ENCODE peak calls at places on chromosomes 1 and 21, in six cellular contexts. One of them, this sample, is unnamed.
A peak's percentile ranks its signal among the peaks of the same experiment; 100 is the strongest.

GRCh38 chr1:204685236-204686006 is at the start of gene LRRN2:
- DNase-seq in GM23338: peak; percentile 47
- DNase-seq in fibroblast of lung: peak; percentile 30
- DNase-seq in HCT116: no peak
- DNase-seq in neural progenitor cell: peak; percentile 66
- DNase-seq in MM.1S: no peak
- DNase-seq in this sample: no peak

GRCh38 chr1:56411484-56412180 is 167.7 kb downstream of the PLPP3 start:
- DNase-seq in GM23338: no peak
- DNase-seq in fibroblast of lung: peak; percentile 71
- DNase-seq in HCT116: no peak
- DNase-seq in neural progenitor cell: no peak
- DNase-seq in MM.1S: no peak
- DNase-seq in this sample: no peak

GRCh38 chr1:7278827-7279752 is 492.0 kb upstream of the VAMP3 start:
- DNase-seq in GM23338: no peak
- DNase-seq in fibroblast of lung: no peak
- DNase-seq in HCT116: no peak
- DNase-seq in neural progenitor cell: no peak
- DNase-seq in MM.1S: no peak
- DNase-seq in this sample: no peak

GRCh38 chr1:109256085-109256484 is 6.7 kb downstream of the CELSR2 start:
- DNase-seq in GM23338: no peak
- DNase-seq in fibroblast of lung: no peak
- DNase-seq in HCT116: no peak
- DNase-seq in neural progenitor cell: no peak
- DNase-seq in MM.1S: no peak
- DNase-seq in this sample: no peak

GRCh38 chr1:4375812-4376211 is 278.6 kb upstream of the AJAP1 start:
- DNase-seq in GM23338: no peak
- DNase-seq in fibroblast of lung: peak; percentile 73
- DNase-seq in HCT116: no peak
- DNase-seq in neural progenitor cell: no peak
- DNase-seq in MM.1S: no peak
- DNase-seq in this sample: no peak

GRCh38 chr1:43253173-43253572 is 16.6 kb upstream of the TMEM125 start:
- DNase-seq in GM23338: no peak
- DNase-seq in fibroblast of lung: no peak
- DNase-seq in HCT116: no peak
- DNase-seq in neural progenitor cell: no peak
- DNase-seq in MM.1S: no peak
- DNase-seq in this sample: no peak

GRCh38 chr1:221687731-221688487 is 54.0 kb downstream of the DUSP10 start:
- DNase-seq in GM23338: no peak
- DNase-seq in fibroblast of lung: peak; percentile 18
- DNase-seq in HCT116: no peak
- DNase-seq in neural progenitor cell: no peak
- DNase-seq in MM.1S: no peak
- DNase-seq in this sample: no peak

GRCh38 chr1:56517404-56518130 is 61.8 kb downstream of the PLPP3 start:
- DNase-seq in GM23338: no peak
- DNase-seq in fibroblast of lung: no peak
- DNase-seq in HCT116: no peak
- DNase-seq in neural progenitor cell: no peak
- DNase-seq in MM.1S: no peak
- DNase-seq in this sample: no peak

GRCh38 chr1:113320272-113320671 is 70.0 kb upstream of the MAGI3 start:
- DNase-seq in GM23338: no peak
- DNase-seq in fibroblast of lung: no peak
- DNase-seq in HCT116: no peak
- DNase-seq in neural progenitor cell: no peak
- DNase-seq in MM.1S: no peak
- DNase-seq in this sample: no peak

GRCh38 chr1:206883160-206883559 is 14.1 kb upstream of the IL24 start:
- DNase-seq in GM23338: no peak
- DNase-seq in fibroblast of lung: no peak
- DNase-seq in HCT116: no peak
- DNase-seq in neural progenitor cell: no peak
- DNase-seq in MM.1S: no peak
- DNase-seq in this sample: no peak

GRCh38 chr1:4573521-4573920 is 80.9 kb upstream of the AJAP1 start:
- DNase-seq in GM23338: no peak
- DNase-seq in fibroblast of lung: no peak
- DNase-seq in HCT116: no peak
- DNase-seq in neural progenitor cell: no peak
- DNase-seq in MM.1S: no peak
- DNase-seq in this sample: no peak

GRCh38 chr1:220881918-220882891 is 3.0 kb downstream of the HLX start:
- DNase-seq in GM23338: peak; percentile 92
- DNase-seq in fibroblast of lung: no peak
- DNase-seq in HCT116: no peak
- DNase-seq in neural progenitor cell: peak; percentile 80
- DNase-seq in MM.1S: no peak
- DNase-seq in this sample: no peak

GRCh38 chr1:233904979-233905415 is 521 bp downstream of the SLC35F3 start:
- DNase-seq in GM23338: no peak
- DNase-seq in fibroblast of lung: peak; percentile 63
- DNase-seq in HCT116: no peak
- DNase-seq in neural progenitor cell: no peak
- DNase-seq in MM.1S: no peak
- DNase-seq in this sample: no peak

GRCh38 chr21:36104306-36105300 is 30.3 kb upstream of the CBR3 start:
- DNase-seq in GM23338: peak; percentile 95
- DNase-seq in fibroblast of lung: peak; percentile 47
- DNase-seq in HCT116: peak; percentile 24
- DNase-seq in neural progenitor cell: peak; percentile 80
- DNase-seq in MM.1S: no peak
- DNase-seq in this sample: no peak

GRCh38 chr1:6472391-6472790 is 6.4 kb upstream of the TNFRSF25 start:
- DNase-seq in GM23338: no peak
- DNase-seq in fibroblast of lung: no peak
- DNase-seq in HCT116: no peak
- DNase-seq in neural progenitor cell: no peak
- DNase-seq in MM.1S: no peak
- DNase-seq in this sample: no peak

GRCh38 chr1:246219508-246220030 is 287.5 kb downstream of the SMYD3 start:
- DNase-seq in GM23338: peak; percentile 28
- DNase-seq in fibroblast of lung: peak; percentile 58
- DNase-seq in HCT116: no peak
- DNase-seq in neural progenitor cell: peak; percentile 72
- DNase-seq in MM.1S: peak; percentile 33
- DNase-seq in this sample: no peak

GRCh38 chr1:182754915-182755314 is 34.7 kb upstream of the NPL start:
- DNase-seq in GM23338: no peak
- DNase-seq in fibroblast of lung: no peak
- DNase-seq in HCT116: no peak
- DNase-seq in neural progenitor cell: no peak
- DNase-seq in MM.1S: no peak
- DNase-seq in this sample: no peak

GRCh38 chr1:235999259-235999925 is 65.5 kb downstream of the NID1 start:
- DNase-seq in GM23338: no peak
- DNase-seq in fibroblast of lung: peak; percentile 98
- DNase-seq in HCT116: peak; percentile 31
- DNase-seq in neural progenitor cell: no peak
- DNase-seq in MM.1S: no peak
- DNase-seq in this sample: no peak

GRCh38 chr1:160083968-160084770 is 2.8 kb downstream of the KCNJ9 start:
- DNase-seq in GM23338: peak; percentile 95
- DNase-seq in fibroblast of lung: peak; percentile 29
- DNase-seq in HCT116: peak; percentile 48
- DNase-seq in neural progenitor cell: peak; percentile 78
- DNase-seq in MM.1S: peak; percentile 92
- DNase-seq in this sample: no peak

GRCh38 chr1:222288056-222288455 is 259.8 kb downstream of the HHIPL2 start:
- DNase-seq in GM23338: no peak
- DNase-seq in fibroblast of lung: no peak
- DNase-seq in HCT116: peak; percentile 21
- DNase-seq in neural progenitor cell: no peak
- DNase-seq in MM.1S: no peak
- DNase-seq in this sample: no peak

GRCh38 chr1:37177230-37177864 is 143.0 kb upstream of the GRIK3 start:
- DNase-seq in GM23338: peak; percentile 82
- DNase-seq in fibroblast of lung: no peak
- DNase-seq in HCT116: peak; percentile 64
- DNase-seq in neural progenitor cell: peak; percentile 66
- DNase-seq in MM.1S: peak; percentile 33
- DNase-seq in this sample: peak; percentile 50

GRCh38 chr1:12135612-12136011 is 31.2 kb upstream of the TNFRSF1B start:
- DNase-seq in GM23338: no peak
- DNase-seq in fibroblast of lung: no peak
- DNase-seq in HCT116: no peak
- DNase-seq in neural progenitor cell: no peak
- DNase-seq in MM.1S: no peak
- DNase-seq in this sample: no peak

GRCh38 chr1:12129624-12130023 is 37.2 kb upstream of the TNFRSF1B start:
- DNase-seq in GM23338: no peak
- DNase-seq in fibroblast of lung: no peak
- DNase-seq in HCT116: no peak
- DNase-seq in neural progenitor cell: no peak
- DNase-seq in MM.1S: no peak
- DNase-seq in this sample: no peak

GRCh38 chr1:12130466-12131130 is 36.2 kb upstream of the TNFRSF1B start:
- DNase-seq in GM23338: no peak
- DNase-seq in fibroblast of lung: no peak
- DNase-seq in HCT116: no peak
- DNase-seq in neural progenitor cell: no peak
- DNase-seq in MM.1S: no peak
- DNase-seq in this sample: no peak

GRCh38 chr1:12134716-12135115 is 32.1 kb upstream of the TNFRSF1B start:
- DNase-seq in GM23338: no peak
- DNase-seq in fibroblast of lung: no peak
- DNase-seq in HCT116: no peak
- DNase-seq in neural progenitor cell: no peak
- DNase-seq in MM.1S: no peak
- DNase-seq in this sample: no peak

DNA sequence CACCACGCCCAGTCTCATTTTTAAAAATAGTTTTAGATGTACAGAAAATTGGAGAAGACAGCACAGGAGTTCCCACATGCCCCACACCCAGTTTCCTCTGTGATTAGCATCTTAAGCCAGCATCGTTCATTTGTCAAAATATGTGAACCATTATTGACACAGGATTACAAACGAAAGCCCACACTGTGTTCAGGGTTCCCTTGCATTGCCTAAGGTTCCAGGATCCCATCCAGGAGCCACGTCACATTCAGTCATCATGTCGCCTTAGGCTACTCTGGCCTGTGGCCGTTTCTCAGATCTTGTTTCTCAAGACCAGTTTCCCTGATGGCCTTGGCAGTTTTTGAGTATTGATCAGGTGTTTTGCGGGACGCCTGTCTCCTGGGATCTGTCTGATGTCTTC is 34.7 kb upstream of the TNFRSF1B start:
- DNase-seq in GM23338: no peak
- DNase-seq in fibroblast of lung: peak; percentile 25
- DNase-seq in HCT116: no peak
- DNase-seq in neural progenitor cell: no peak
- DNase-seq in MM.1S: no peak
- DNase-seq in this sample: no peak
- H3K4me1 ChIP-seq in GM23338: no peaks in the 10 kb centered on the region
- H3K4me1 ChIP-seq in fibroblast of lung: no peaks in the 10 kb centered on the region
- H3K4me1 ChIP-seq in HCT116: no peaks in the 10 kb centered on the region
- H3K4me1 ChIP-seq in neural progenitor cell: no peaks in the 10 kb centered on the region
- H3K4me1 ChIP-seq in MM.1S: no peaks in the 10 kb centered on the region
- H3K4me1 ChIP-seq in this sample: no peaks in the 10 kb centered on the region

GRCh38 chr1:67552336-67552759 is 122.1 kb upstream of the SERBP1 start:
- DNase-seq in GM23338: peak; percentile 33
- DNase-seq in fibroblast of lung: no peak
- DNase-seq in HCT116: no peak
- DNase-seq in neural progenitor cell: no peak
- DNase-seq in MM.1S: no peak
- DNase-seq in this sample: no peak
- TF ChIP-seq CTCF in GM23338: peak; percentile 9
- TF ChIP-seq CTCF in fibroblast of lung: no peak
- TF ChIP-seq CTCF in HCT116: peak; percentile 7
- TF ChIP-seq CTCF in neural progenitor cell: no peak
- TF ChIP-seq CTCF in MM.1S: no peak
- TF ChIP-seq CTCF in this sample: no peak

GRCh38 chr1:44616991-44617702 is 57.1 kb downstream of the TMEM53 start:
- DNase-seq in GM23338: peak; percentile 72
- DNase-seq in fibroblast of lung: peak; percentile 45
- DNase-seq in HCT116: no peak
- DNase-seq in neural progenitor cell: peak; percentile 56
- DNase-seq in MM.1S: no peak
- DNase-seq in this sample: no peak

GRCh38 chr1:44619261-44619900 is 54.9 kb downstream of the TMEM53 start:
- DNase-seq in GM23338: no peak
- DNase-seq in fibroblast of lung: peak; percentile 83
- DNase-seq in HCT116: no peak
- DNase-seq in neural progenitor cell: no peak
- DNase-seq in MM.1S: no peak
- DNase-seq in this sample: no peak

GRCh38 chr1:44616284-44616990 is 57.8 kb downstream of the TMEM53 start:
- DNase-seq in GM23338: no peak
- DNase-seq in fibroblast of lung: no peak
- DNase-seq in HCT116: no peak
- DNase-seq in neural progenitor cell: no peak
- DNase-seq in MM.1S: no peak
- DNase-seq in this sample: no peak

GRCh38 chr1:44620072-44620471 is 54.2 kb downstream of the TMEM53 start:
- DNase-seq in GM23338: no peak
- DNase-seq in fibroblast of lung: no peak
- DNase-seq in HCT116: no peak
- DNase-seq in neural progenitor cell: no peak
- DNase-seq in MM.1S: no peak
- DNase-seq in this sample: no peak

DNA sequence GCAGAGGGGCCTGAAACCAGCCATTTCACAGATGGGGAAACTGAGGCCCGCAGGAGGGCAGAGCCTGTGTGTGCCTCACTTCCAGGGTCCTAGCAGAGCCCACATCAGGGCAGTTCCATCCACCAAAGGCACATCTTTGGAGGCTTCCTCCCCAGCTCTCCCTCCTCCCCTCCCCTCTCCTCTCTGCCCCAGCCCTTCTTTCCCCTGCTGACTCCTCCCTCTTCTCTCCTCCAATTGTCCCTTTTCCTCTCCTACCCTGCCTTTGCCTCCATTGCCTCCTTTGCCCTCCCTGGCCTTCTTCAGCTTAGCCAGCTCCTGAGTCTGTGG is 56.6 kb downstream of the TMEM53 start:
- DNase-seq in GM23338: no peak
- DNase-seq in fibroblast of lung: no peak
- DNase-seq in HCT116: no peak
- DNase-seq in neural progenitor cell: no peak
- DNase-seq in MM.1S: no peak
- DNase-seq in this sample: no peak
- H3K79me2 ChIP-seq in GM23338: no peaks in the 10 kb centered on the region
- H3K79me2 ChIP-seq in fibroblast of lung: no peaks in the 10 kb centered on the region
- H3K79me2 ChIP-seq in HCT116: no peaks in the 10 kb centered on the region
- H3K79me2 ChIP-seq in neural progenitor cell: no peaks in the 10 kb centered on the region
- H3K79me2 ChIP-seq in MM.1S: no peaks in the 10 kb centered on the region
- H3K79me2 ChIP-seq in this sample: no peaks in the 10 kb centered on the region

DNA sequence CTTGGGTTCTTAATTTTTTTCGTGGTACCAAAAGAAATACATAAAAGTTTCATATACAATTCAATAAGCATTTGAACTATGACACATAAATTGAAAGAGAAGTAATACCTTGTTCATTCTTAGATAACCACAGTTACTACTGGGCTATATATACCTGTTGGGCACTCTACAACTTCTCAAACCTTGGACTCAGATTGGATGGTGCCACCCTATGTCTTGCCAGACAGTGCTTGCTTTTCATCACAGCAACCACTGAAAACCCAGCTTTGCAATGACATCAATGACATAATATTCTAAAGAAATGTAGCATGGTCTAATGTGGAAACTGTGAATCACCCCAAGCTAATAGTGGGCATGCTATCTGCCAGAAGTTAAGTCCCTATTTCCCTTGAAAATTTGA is 62.8 kb upstream of the DPH5 start:
- DNase-seq in GM23338: no peak
- DNase-seq in fibroblast of lung: peak; percentile 16
- DNase-seq in HCT116: no peak
- DNase-seq in neural progenitor cell: no peak
- DNase-seq in MM.1S: no peak
- DNase-seq in this sample: no peak
- H3K4me1 ChIP-seq in GM23338: no peaks in the 10 kb centered on the region
- H3K4me1 ChIP-seq in fibroblast of lung: no peaks in the 10 kb centered on the region
- H3K4me1 ChIP-seq in HCT116: no peaks in the 10 kb centered on the region
- H3K4me1 ChIP-seq in neural progenitor cell: peaks cover under 1% of the 10 kb centered on the region
- H3K4me1 ChIP-seq in MM.1S: no peaks in the 10 kb centered on the region
- H3K4me1 ChIP-seq in this sample: no peaks in the 10 kb centered on the region

This sample was measured in OCI-LY7.